ENCODE peak calls at places on chromosomes 5 and 9, in ten cellular contexts. X, D, I, T, L, H, R, B, E and A are unnamed samples.

GRCh38 chr9:120439147-120439546 is 140.8 kb downstream of the CDK5RAP2 start:
- DNase-seq in X (peak), D (peak), I (peak), T (peak), L (no peak), H (no peak), R (no peak), B (peak), E (no peak), A (no peak)

GRCh38 chr9:22117511-22118388 is 108.6 kb upstream of the CDKN2B start:
- DNase-seq in X (no peak), D (no peak), I (no peak), T (no peak), L (no peak), H (no peak), R (peak), B (no peak), E (peak), A (no peak)

GRCh38 chr5:160327829-160328228 is 15.5 kb upstream of the CCNJL start:
- DNase-seq in X (no peak), D (no peak), I (no peak), T (no peak), L (no peak), H (no peak), R (no peak), B (no peak), E (no peak), A (no peak)

GRCh38 chr9:125982798-125983406 is 235.7 kb downstream of the PBX3 start:
- DNase-seq in X (no peak), D (no peak), I (no peak), T (no peak), L (no peak), H (no peak), R (no peak), B (no peak), E (no peak), A (no peak)

GRCh38 chr5:54288568-54289217 is 21.7 kb downstream of the ARL15 start:
- DNase-seq in X (no peak), D (no peak), I (no peak), T (no peak), L (no peak), H (no peak), R (no peak), B (no peak), E (no peak), A (no peak)

GRCh38 chr9:91197232-91198181 is 164.2 kb downstream of the AUH start:
- DNase-seq in X (no peak), D (no peak), I (no peak), T (peak), L (no peak), H (no peak), R (peak), B (no peak), E (peak), A (peak)

GRCh38 chr5:62448528-62448927 is 36.0 kb downstream of the IPO11 start:
- DNase-seq in X (no peak), D (no peak), I (no peak), T (no peak), L (no peak), H (no peak), R (no peak), B (no peak), E (no peak), A (no peak)

GRCh38 chr5:144403058-144403457 is 232.4 kb downstream of the KCTD16 start:
- DNase-seq in X (no peak), D (no peak), I (no peak), T (no peak), L (no peak), H (no peak), R (no peak), B (no peak), E (no peak), A (no peak)

GRCh38 chr5:130795037-130795436 is 370.0 kb downstream of the HINT1 start:
- DNase-seq in X (no peak), D (no peak), I (no peak), T (no peak), L (no peak), H (no peak), R (no peak), B (no peak), E (no peak), A (no peak)

GRCh38 chr9:79489241-79490000 is 82.3 kb upstream of the TLE4 start:
- DNase-seq in X (no peak), D (no peak), I (no peak), T (peak), L (no peak), H (no peak), R (peak), B (peak), E (no peak), A (peak)

GRCh38 chr5:145203193-145203592 is 631.9 kb downstream of the PRELID2 start:
- DNase-seq in X (no peak), D (no peak), I (no peak), T (no peak), L (no peak), H (no peak), R (peak), B (no peak), E (no peak), A (no peak)

GRCh38 chr9:5518061-5518936 is 8.0 kb downstream of the PDCD1LG2 start:
- DNase-seq in X (no peak), D (no peak), I (no peak), T (peak), L (no peak), H (no peak), R (no peak), B (no peak), E (no peak), A (no peak)

GRCh38 chr9:18985464-18985951 is 47.5 kb downstream of the SAXO1 start:
- DNase-seq in X (no peak), D (no peak), I (no peak), T (no peak), L (no peak), H (no peak), R (peak), B (no peak), E (no peak), A (no peak)

GRCh38 chr5:119274024-119274766 is 81.6 kb upstream of the TNFAIP8 start:
- DNase-seq in X (no peak), D (no peak), I (no peak), T (no peak), L (no peak), H (no peak), R (peak), B (no peak), E (no peak), A (no peak)

GRCh38 chr9:78383130-78383529 is 86.2 kb downstream of the PSAT1 start:
- DNase-seq in X (peak), D (no peak), I (no peak), T (no peak), L (no peak), H (no peak), R (peak), B (no peak), E (no peak), A (no peak)

GRCh38 chr5:19001054-19001453 is 986.9 kb downstream of the CDH18 start:
- DNase-seq in X (no peak), D (no peak), I (no peak), T (no peak), L (no peak), H (no peak), R (no peak), B (no peak), E (no peak), A (no peak)

GRCh38 chr5:173310296-173310769 is 17.9 kb downstream of the STC2 start:
- DNase-seq in X (no peak), D (no peak), I (no peak), T (no peak), L (no peak), H (no peak), R (no peak), B (no peak), E (no peak), A (no peak)

GRCh38 chr9:90021216-90021906 is 416.5 kb downstream of the GADD45G start:
- DNase-seq in X (no peak), D (no peak), I (no peak), T (no peak), L (no peak), H (no peak), R (no peak), B (no peak), E (no peak), A (no peak)

GRCh38 chr5:93602261-93603149 is 19.5 kb downstream of the NR2F1 start:
- DNase-seq in X (no peak), D (peak), I (no peak), T (no peak), L (no peak), H (no peak), R (peak), B (no peak), E (no peak), A (no peak)

GRCh38 chr9:107243757-107244156 is 39.3 kb upstream of the RAD23B start:
- DNase-seq in X (peak), D (no peak), I (no peak), T (no peak), L (no peak), H (no peak), R (peak), B (no peak), E (no peak), A (no peak)

DNA sequence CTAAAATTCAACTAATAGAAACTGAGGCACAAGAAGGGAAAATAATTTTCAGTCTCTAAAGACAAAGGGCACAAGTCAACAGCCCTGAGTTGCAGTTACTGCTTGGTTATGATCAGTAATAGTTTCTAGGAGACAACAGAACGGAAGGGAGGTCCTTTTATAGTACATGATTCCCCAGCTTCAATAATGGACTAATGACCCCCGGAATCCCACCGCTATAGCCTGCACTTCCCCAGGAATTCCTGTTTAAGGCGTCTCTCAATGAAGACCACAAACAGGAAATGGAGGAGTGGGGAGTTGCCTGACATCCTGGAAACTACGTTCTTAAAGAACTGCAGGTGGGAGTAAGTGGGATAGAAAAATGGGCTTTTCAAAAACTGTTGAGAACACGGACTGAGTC is 60.6 kb downstream of the DIAPH1 start:
- DNase-seq in X (no peak), D (no peak), I (no peak), T (no peak), L (no peak), H (no peak), R (peak), B (no peak), E (no peak), A (no peak)
- H3K4me3 ChIP-seq in X (no peak), D (no peak), I (no peak), T (peak), L (no peak), H (no peak), R (no peak), B (no peak), E (no peak), A (no peak)

DNA sequence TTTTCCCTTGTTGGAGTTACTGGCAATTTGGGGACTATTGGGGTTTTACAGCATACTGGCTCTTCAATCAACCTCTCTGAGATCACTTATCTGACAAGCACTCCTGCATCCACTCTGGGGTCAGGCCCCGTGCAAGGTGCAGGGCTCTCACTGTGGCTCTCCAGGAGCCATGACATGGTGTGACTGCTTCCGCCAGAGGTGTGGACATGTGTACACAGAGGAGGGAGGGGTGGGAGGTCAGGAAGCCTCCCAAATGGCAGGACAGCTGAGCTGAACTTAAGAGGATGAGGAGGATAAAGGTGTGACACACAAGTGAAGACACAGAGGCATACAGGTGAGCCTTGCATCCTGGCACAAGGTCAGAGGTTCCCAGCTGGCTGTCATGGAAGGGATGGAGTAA is 24.3 kb downstream of the SHB start:
- DNase-seq in X (no peak), D (no peak), I (no peak), T (no peak), L (no peak), H (no peak), R (no peak), B (no peak), E (no peak), A (no peak)
- H3K4me3 ChIP-seq in X (no peak), D (no peak), I (no peak), T (no peak), L (no peak), H (no peak), R (no peak), B (no peak), E (no peak), A (no peak)

GRCh38 chr9:98991981-98992884 is 48.5 kb downstream of the COL15A1 start:
- DNase-seq in X (no peak), D (no peak), I (no peak), T (no peak), L (no peak), H (no peak), R (no peak), B (no peak), E (no peak), A (no peak)

GRCh38 chr9:98993570-98993945 is 49.9 kb downstream of the COL15A1 start:
- DNase-seq in X (no peak), D (no peak), I (no peak), T (no peak), L (no peak), H (no peak), R (no peak), B (no peak), E (peak), A (peak)

GRCh38 chr9:98989036-98990000 is 45.6 kb downstream of the COL15A1 start:
- DNase-seq in X (no peak), D (peak), I (no peak), T (no peak), L (no peak), H (no peak), R (peak), B (no peak), E (peak), A (peak)

GRCh38 chr9:98992885-98993569 is 49.3 kb downstream of the COL15A1 start:
- DNase-seq in X (no peak), D (no peak), I (no peak), T (no peak), L (no peak), H (no peak), R (no peak), B (no peak), E (no peak), A (no peak)

DNA sequence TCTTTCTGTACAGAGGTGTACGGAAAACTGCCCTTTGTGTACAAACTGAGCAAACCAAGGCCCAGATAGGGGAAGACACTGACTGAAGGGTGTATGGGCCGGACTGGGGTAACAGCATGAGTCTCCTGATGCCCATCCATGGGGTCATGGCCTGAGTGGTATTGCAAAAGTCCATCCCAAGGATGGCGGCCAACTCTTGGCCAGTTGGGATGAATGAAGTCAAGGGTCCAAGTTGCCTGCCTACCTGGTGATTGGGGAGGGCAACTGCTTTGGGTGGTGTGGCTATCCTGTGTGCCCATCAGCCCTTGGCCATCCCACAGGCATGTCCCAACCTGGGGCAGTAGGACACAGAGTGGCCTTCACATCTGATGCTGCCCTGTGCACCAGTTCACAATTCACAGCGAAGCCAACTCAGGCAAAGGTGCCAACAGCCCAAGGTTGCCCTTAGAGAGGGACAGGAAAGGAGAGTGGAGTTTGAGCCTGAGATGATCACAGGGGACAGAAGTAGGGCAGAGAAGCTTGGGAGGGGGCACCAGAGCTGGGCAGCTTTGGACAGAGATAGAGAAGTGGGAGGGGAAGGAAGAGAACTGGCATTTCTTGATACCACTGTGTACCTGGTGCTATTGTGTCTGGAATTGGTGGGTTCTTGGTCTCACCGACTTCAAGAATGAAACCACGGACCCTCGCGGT is 46.6 kb downstream of the COL15A1 start:
- DNase-seq in X (no peak), D (no peak), I (no peak), T (no peak), L (no peak), H (no peak), R (no peak), B (no peak), E (no peak), A (no peak)
- H3K4me3 ChIP-seq in X (no peak), D (no peak), I (no peak), T (no peak), L (no peak), H (no peak), R (no peak), B (no peak), E (no peak), A (no peak)

GRCh38 chr9:33455952-33456351 is 8.6 kb upstream of the AQP3 start:
- DNase-seq in X (peak), D (no peak), I (no peak), T (no peak), L (peak), H (no peak), R (no peak), B (no peak), E (no peak), A (no peak)

GRCh38 chr9:33461474-33461873 is 12.2 kb downstream of the NOL6 start:
- DNase-seq in X (no peak), D (no peak), I (no peak), T (no peak), L (no peak), H (no peak), R (no peak), B (no peak), E (no peak), A (no peak)

GRCh38 chr9:33459115-33459514 is 11.7 kb upstream of the AQP3 start:
- DNase-seq in X (no peak), D (no peak), I (no peak), T (no peak), L (no peak), H (no peak), R (no peak), B (no peak), E (no peak), A (peak)

GRCh38 chr9:33460854-33461253 is 12.9 kb downstream of the NOL6 start:
- DNase-seq in X (no peak), D (no peak), I (no peak), T (no peak), L (no peak), H (no peak), R (no peak), B (no peak), E (no peak), A (no peak)

GRCh38 chr9:33458444-33458843 is 11.1 kb upstream of the AQP3 start:
- DNase-seq in X (peak), D (no peak), I (no peak), T (no peak), L (peak), H (peak), R (peak), B (no peak), E (peak), A (no peak)
- H3K4me3 ChIP-seq in X (no peak), D (no peak), I (no peak), T (no peak), L (no peak), H (no peak), R (no peak), B (no peak), E (no peak), A (no peak)

DNA sequence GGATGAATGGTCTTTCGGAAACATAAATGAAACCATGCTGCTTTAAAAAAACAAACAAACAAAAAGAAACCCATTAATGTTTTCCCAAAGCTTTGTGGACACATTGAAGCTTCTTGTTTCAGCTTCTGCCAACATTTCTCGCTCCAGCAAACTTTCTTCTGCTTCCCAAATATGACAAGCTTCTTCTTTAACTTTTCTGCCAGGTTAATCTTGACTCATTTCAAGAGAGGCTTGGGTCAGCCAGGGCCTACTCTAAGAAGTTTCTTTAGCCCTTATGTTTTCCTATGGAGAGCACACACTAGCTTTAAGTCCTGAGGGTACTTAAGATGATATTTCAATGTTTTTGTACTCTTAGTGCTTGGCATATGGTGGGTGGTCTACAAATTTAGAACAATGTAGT is 6.1 kb downstream of the ANXA1 start:
- DNase-seq in X (no peak), D (no peak), I (no peak), T (no peak), L (no peak), H (no peak), R (peak), B (no peak), E (no peak), A (no peak)
- H3K4me3 ChIP-seq in X (no peak), D (no peak), I (no peak), T (no peak), L (no peak), H (no peak), R (no peak), B (no peak), E (no peak), A (no peak)

DNA sequence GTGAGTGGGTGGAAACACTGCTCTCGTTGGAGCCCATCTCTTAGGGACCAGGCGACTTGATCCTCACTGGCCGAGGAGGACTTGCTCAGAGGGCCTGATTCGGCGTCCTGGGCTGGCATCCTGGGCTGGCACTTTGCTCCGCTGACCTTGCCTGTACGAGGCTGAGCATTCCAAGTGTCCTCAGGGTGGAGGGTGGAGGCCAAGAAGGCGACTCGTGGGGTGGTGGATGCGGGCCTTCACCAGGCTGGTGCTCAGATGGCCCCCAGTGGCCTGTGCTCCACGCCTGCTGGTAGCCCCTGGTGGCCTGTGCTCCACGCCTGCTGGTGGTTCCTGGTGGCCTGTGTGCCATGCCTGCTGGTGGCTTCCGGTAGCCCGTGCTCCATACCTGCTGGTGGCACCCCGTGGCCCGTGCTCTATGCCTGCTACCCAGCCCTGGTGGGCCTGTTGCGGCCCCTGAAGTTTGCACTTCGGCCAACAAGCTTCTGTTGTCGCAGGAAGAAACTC is 42.9 kb downstream of the PHF2 start:
- DNase-seq in X (no peak), D (peak), I (no peak), T (no peak), L (no peak), H (no peak), R (no peak), B (no peak), E (no peak), A (peak)
- H3K4me3 ChIP-seq in X (no peak), D (no peak), I (no peak), T (no peak), L (no peak), H (no peak), R (no peak), B (no peak), E (no peak), A (no peak)

GRCh38 chr5:109411627-109412026 is 1.9 kb upstream of the PJA2 start:
- DNase-seq in X (peak), D (no peak), I (no peak), T (no peak), L (no peak), H (no peak), R (peak), B (no peak), E (no peak), A (no peak)
- H3K4me3 ChIP-seq in X (peak), D (no peak), I (no peak), T (peak), L (no peak), H (no peak), R (no peak), B (no peak), E (no peak), A (no peak)

GRCh38 chr5:151721087-151721646 is 34.5 kb upstream of the SPARC start:
- DNase-seq in X (peak), D (no peak), I (no peak), T (no peak), L (no peak), H (no peak), R (peak), B (no peak), E (no peak), A (no peak)

GRCh38 chr5:151720195-151720594 is 33.5 kb upstream of the SPARC start:
- DNase-seq in X (peak), D (no peak), I (no peak), T (no peak), L (no peak), H (no peak), R (no peak), B (no peak), E (no peak), A (no peak)

GRCh38 chr5:151721812-151722391 is 35.2 kb upstream of the SPARC start:
- DNase-seq in X (peak), D (no peak), I (no peak), T (no peak), L (no peak), H (no peak), R (no peak), B (no peak), E (no peak), A (no peak)

GRCh38 chr5:151719228-151719861 is 32.6 kb upstream of the SPARC start:
- DNase-seq in X (peak), D (no peak), I (no peak), T (peak), L (no peak), H (no peak), R (peak), B (no peak), E (no peak), A (peak)

GRCh38 chr5:151724360-151724759 is 34.1 kb downstream of the ATOX1 start:
- DNase-seq in X (no peak), D (no peak), I (no peak), T (no peak), L (no peak), H (no peak), R (no peak), B (no peak), E (no peak), A (no peak)
- H3K4me3 ChIP-seq in X (no peak), D (no peak), I (no peak), T (no peak), L (no peak), H (no peak), R (no peak), B (no peak), E (no peak), A (no peak)